ENCODE peak calls at places on chromosomes 4 and X, in five cellular contexts. B, O, W, D and V are unnamed samples.

GRCh38 chr4:8910822-8911310 is 39.2 kb upstream of the HMX1 start:
- DNase-seq in D (no peak), B (no peak), O (no peak), W (no peak), V (no peak)

GRCh38 chr4:152156448-152156847 is 379.4 kb downstream of the FBXW7 start:
- DNase-seq in D (no peak), W (no peak), O (peak), B (no peak), V (no peak)

GRCh38 chr4:178448372-178449040 is 1006.3 kb upstream of the AGA start:
- DNase-seq in D (no peak), B (no peak), O (no peak), W (no peak), V (no peak)

GRCh38 chrX:3939967-3940610 is 226.6 kb upstream of the PRKX start:
- DNase-seq in O (no peak), W (no peak), D (peak), B (no peak), V (no peak)

GRCh38 chrX:152601848-152602616 is 35.7 kb upstream of the GABRQ start:
- DNase-seq in W (no peak), D (peak), O (peak), B (peak), V (peak)

GRCh38 chrX:145630806-145631435 is 186.7 kb upstream of the SLITRK2 start:
- DNase-seq in B (no peak), W (no peak), D (no peak), O (no peak), V (no peak)

GRCh38 chr4:94871644-94872305 is 114.0 kb downstream of the BMPR1B start:
- DNase-seq in D (no peak), B (no peak), O (no peak), W (no peak), V (no peak)

GRCh38 chr4:128229458-128229805 is 58.2 kb downstream of the PGRMC2 start:
- DNase-seq in D (no peak), O (no peak), B (no peak), W (no peak), V (no peak)

GRCh38 chr4:100014616-100015015 is 64.5 kb upstream of the H2AZ1 start:
- DNase-seq in D (no peak), B (no peak), O (no peak), W (no peak), V (no peak)

GRCh38 chr4:1285790-1286553 is 3.7 kb upstream of the MAEA start:
- DNase-seq in B (peak), O (peak), W (no peak), D (peak), V (peak)

GRCh38 chr4:122663814-122664610 is 43.1 kb upstream of the IL21 start:
- DNase-seq in O (no peak), B (no peak), D (no peak), W (no peak), V (no peak)

GRCh38 chr4:122669911-122670738 is 49.3 kb upstream of the IL21 start:
- DNase-seq in W (no peak), B (no peak), D (no peak), O (no peak), V (no peak)

GRCh38 chr4:122668241-122668640 is 47.4 kb upstream of the IL21 start:
- DNase-seq in O (no peak), B (no peak), D (no peak), W (no peak), V (no peak)

GRCh38 chr4:122665148-122665547 is 44.3 kb upstream of the IL21 start:
- DNase-seq in B (no peak), W (no peak), D (no peak), O (no peak), V (no peak)

DNA sequence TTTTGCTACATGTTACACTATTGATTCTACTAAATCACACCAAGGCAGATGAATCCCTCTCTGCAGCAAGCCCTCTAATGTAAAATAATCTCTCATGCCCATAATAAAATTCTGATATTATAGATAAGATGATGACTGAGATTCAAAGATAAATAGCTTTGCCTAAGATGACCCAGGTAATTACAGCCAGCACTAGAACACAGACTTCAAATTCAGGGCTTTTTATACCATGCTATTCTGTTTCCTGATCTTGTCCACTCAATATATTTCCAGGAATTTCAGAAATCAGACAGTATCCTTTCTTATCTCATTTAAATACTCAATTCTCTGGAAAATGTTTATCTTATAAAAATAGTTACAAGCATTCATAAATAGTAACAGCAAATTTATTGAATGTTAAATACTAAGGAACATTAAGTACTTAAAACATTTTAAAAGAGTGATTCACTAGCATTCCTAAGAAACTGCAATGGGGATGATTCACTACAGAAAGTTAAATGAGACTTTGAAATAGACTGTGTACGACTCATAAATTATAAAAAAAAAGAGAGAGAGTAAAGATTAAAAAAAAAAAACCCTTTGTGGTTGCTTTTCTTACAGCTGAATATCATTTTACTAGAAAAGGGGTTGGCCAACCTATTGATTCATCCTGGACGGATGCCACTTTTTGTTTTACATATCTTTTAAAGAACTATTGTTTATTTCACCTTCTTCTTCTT is 45.8 kb upstream of the IL21 start:
- DNase-seq in D (no peak), W (no peak), B (no peak), O (no peak), V (peak)
- TF ChIP-seq ESRRA in D (no peak), W (no peak), B (no peak), O (no peak), V (no peak)

DNA sequence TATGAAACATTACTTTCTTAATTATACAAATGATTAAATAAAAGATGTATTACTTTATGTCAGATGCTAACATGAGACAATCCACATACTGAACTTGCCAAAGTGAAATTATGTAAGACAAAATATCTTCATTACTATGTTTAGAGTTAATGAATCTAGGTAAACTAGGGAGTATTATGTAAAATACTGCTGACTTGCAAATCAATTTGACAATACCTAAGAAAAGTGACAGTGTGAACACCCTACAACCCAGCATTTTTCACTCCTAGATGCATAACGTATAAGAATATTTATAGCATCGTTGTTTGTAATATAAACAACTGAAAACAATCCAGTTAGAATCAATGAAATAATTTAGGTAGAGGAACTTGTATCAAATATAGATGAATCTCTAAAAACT is 546.3 kb downstream of the MAGEB5 start:
- DNase-seq in O (no peak), D (no peak), B (no peak), W (no peak), V (no peak)
- TF ChIP-seq ESRRA in O (no peak), D (no peak), B (no peak), W (no peak), V (no peak)

DNA sequence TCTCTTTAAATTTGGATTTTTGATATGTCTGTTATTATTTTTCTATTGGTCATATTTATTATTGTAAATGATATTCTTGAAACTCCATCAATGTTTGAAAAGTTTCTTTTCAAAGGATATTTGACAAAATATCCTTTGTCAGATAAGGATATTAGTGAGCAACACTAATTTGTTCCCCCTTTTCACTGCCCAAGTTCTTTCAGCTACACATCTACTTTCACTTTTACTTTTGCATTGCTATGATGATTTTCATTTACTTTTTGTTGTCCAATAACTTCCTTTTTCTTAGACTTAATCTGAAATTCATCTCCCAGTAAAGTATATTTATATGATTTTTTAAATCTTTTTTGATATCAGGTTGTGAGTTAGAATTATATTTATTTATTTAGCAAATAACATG is 542.3 kb upstream of the ADGRL3 start:
- DNase-seq in D (no peak), W (no peak), O (no peak), B (no peak), V (no peak)
- TF ChIP-seq ESRRA in D (no peak), W (no peak), O (no peak), B (no peak), V (no peak)

GRCh38 chr4:122017296-122017695 is 65.4 kb upstream of the TRPC3 start:
- DNase-seq in B (no peak), W (no peak), D (no peak), O (no peak), V (no peak)
- TF ChIP-seq ESRRA in B (no peak), W (no peak), D (no peak), O (no peak), V (no peak)

DNA sequence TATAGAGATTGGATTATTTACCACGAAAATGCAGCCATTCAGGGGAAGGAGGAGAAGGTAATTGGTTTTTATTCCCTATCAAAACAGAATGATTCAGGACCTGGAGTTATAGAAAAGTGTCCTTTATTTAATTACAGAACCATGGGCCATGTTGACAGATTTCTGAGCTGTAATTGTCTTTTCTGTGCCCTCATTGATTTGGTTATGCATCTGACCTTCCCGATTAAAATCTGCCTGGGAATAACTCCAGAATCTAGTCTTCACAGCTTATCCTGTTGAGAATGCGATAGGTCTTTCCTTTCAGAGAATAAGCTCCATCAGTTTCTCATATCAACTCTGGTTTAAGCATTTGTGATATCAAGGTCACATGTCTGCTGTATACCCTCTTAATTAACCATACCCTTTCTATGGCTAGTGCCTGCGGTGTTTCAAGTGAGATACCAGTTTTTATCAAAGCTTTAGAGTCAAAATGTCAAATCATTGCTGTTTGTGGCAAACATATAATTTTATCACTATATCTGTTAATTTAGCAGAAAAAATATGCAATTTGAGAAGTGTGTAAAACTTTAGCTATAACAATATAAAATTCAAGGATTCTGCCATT is 37.2 kb upstream of the ANK2 start:
- DNase-seq in O (no peak), W (no peak), D (no peak), B (no peak), V (no peak)
- TF ChIP-seq ESRRA in O (no peak), W (no peak), D (no peak), B (no peak), V (no peak)

GRCh38 chr4:74671074-74671698 is 123.1 kb downstream of the BTC start:
- DNase-seq in B (peak), O (peak), W (no peak), D (peak), V (peak)
- TF ChIP-seq ESRRA in B (no peak), O (no peak), W (no peak), D (no peak), V (no peak)

GRCh38 chrX:15298780-15299179 is 16.7 kb downstream of the ASB11 start:
- DNase-seq in D (no peak), W (no peak), O (no peak), B (no peak), V (no peak)

GRCh38 chrX:15298201-15298600 is 17.2 kb downstream of the ASB11 start:
- DNase-seq in B (no peak), O (no peak), W (no peak), D (no peak), V (no peak)

GRCh38 chrX:15299945-15300851 is 15.2 kb downstream of the ASB11 start:
- DNase-seq in D (peak), B (no peak), W (no peak), O (peak), V (peak)

DNA sequence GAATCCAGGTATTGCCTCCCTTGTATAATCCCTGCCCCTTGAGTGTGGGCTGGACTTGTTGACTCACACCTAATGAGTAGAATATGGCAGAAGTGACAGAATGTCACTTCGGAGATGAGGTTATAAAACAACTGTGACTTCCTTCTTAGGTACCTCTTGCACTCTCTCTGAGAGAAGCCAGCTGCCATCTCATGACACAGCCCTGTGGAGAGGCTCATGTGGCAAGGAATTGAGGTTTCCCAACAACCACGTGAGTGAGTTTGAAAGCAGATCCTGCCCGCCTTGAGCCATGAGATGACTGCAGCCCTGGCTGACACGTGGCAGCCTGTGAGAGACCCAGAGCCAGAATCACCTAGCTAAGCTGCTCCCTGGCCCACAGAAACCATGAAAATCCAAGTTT is 13.5 kb downstream of the ASB11 start:
- DNase-seq in O (no peak), D (no peak), W (no peak), B (no peak), V (no peak)
- TF ChIP-seq ESRRA in O (no peak), D (no peak), W (no peak), B (no peak), V (no peak)

GRCh38 chr4:18012115-18012806 is 9.3 kb downstream of the LCORL start:
- DNase-seq in D (peak), B (no peak), O (no peak), W (no peak), V (no peak)

GRCh38 chr4:18014269-18014668 is 7.3 kb downstream of the LCORL start:
- DNase-seq in W (no peak), O (no peak), D (no peak), B (no peak), V (no peak)

GRCh38 chr4:18007625-18008024 is 13.9 kb downstream of the LCORL start:
- DNase-seq in B (no peak), O (no peak), D (no peak), W (no peak), V (no peak)

GRCh38 chr4:18012807-18013462 is 8.6 kb downstream of the LCORL start:
- DNase-seq in D (no peak), B (no peak), O (no peak), W (no peak), V (no peak)
- TF ChIP-seq ESRRA in D (no peak), B (no peak), O (no peak), W (no peak), V (no peak)

GRCh38 chr4:15912236-15912635 is 26.3 kb downstream of the FGFBP1 start:
- DNase-seq in B (no peak), O (no peak), D (no peak), W (no peak), V (no peak)
- TF ChIP-seq ESRRA in B (no peak), O (no peak), D (no peak), W (no peak), V (no peak)